ENCODE peak calls at places on chromosomes 3 and 15, in four cellular contexts. V is lung, Q is AG04450, F is tibial nerve. P is an unnamed sample.

GRCh38 chr3:129039271-129040038 is 21.1 kb upstream of the GP9 start:
- DNase-seq in V (no peak), Q (no peak), F (no peak), P (no peak)

GRCh38 chr15:41443275-41443674 is 26.4 kb downstream of the RTF1 start:
- DNase-seq in V (no peak), Q (no peak), F (no peak), P (no peak)

GRCh38 chr3:72152551-72153476 is 367.9 kb upstream of the PROK2 start:
- DNase-seq in V (peak; percentile 66), Q (peak; percentile 29), F (peak; percentile 65), P (no peak)

GRCh38 chr15:77276096-77276495 is 143.8 kb downstream of the PEAK1 start:
- DNase-seq in V (no peak), Q (no peak), F (no peak), P (no peak)

GRCh38 chr15:45611305-45611704 is 23.5 kb upstream of the SQOR start:
- DNase-seq in V (no peak), Q (no peak), F (no peak), P (no peak)

GRCh38 chr15:78946493-78946892 is 1.6 kb upstream of the CTSH start:
- DNase-seq in V (no peak), Q (no peak), F (no peak), P (no peak)

GRCh38 chr3:42725454-42725853 is 22.9 kb upstream of the HHATL start:
- DNase-seq in V (no peak), Q (no peak), F (no peak), P (no peak)

GRCh38 chr3:49132437-49133225 is at the start of gene LAMB2:
- DNase-seq in V (peak; percentile 73), Q (peak; percentile 38), F (peak; percentile 48), P (peak; percentile 58)

GRCh38 chr15:92638291-92638708 is 17.3 kb downstream of the FAM174B start:
- DNase-seq in V (no peak), Q (peak; percentile 59), F (no peak), P (no peak)

GRCh38 chr3:52240059-52240885 is 1.3 kb upstream of the TWF2 start:
- DNase-seq in V (peak; percentile 64), Q (peak; percentile 87), F (peak; percentile 54), P (peak; percentile 96)

GRCh38 chr3:74332165-74332564 is 282.3 kb downstream of the CNTN3 start:
- DNase-seq in V (no peak), Q (no peak), F (no peak), P (no peak)

GRCh38 chr3:184391266-184391665 is 11.4 kb downstream of the CHRD start:
- DNase-seq in V (no peak), Q (no peak), F (no peak), P (no peak)

GRCh38 chr3:46194868-46195553 is 13.1 kb downstream of the CCR1 start:
- DNase-seq in V (no peak), Q (no peak), F (no peak), P (no peak)

GRCh38 chr3:177772908-177773557 is 575.8 kb upstream of the TBL1XR1 start:
- DNase-seq in V (no peak), Q (no peak), F (no peak), P (no peak)

GRCh38 chr3:188401244-188401604 is 247.3 kb downstream of the LPP start:
- DNase-seq in V (no peak), Q (no peak), F (no peak), P (no peak)

GRCh38 chr15:89946681-89947313 is 34.0 kb upstream of the ARPIN start:
- DNase-seq in V (no peak), Q (no peak), F (no peak), P (no peak)

GRCh38 chr15:67024322-67024997 is 40.9 kb upstream of the SMAD3 start:
- DNase-seq in V (peak; percentile 79), Q (peak; percentile 92), F (peak; percentile 63), P (peak; percentile 94)

GRCh38 chr3:192885374-192885773 is 32.3 kb downstream of the MB21D2 start:
- DNase-seq in V (no peak), Q (no peak), F (no peak), P (no peak)

GRCh38 chr3:66712210-66712609 is 211.4 kb upstream of the LRIG1 start:
- DNase-seq in V (no peak), Q (no peak), F (no peak), P (no peak)

GRCh38 chr15:63683343-63683951 is 86.3 kb downstream of the FBXL22 start:
- DNase-seq in V (no peak), Q (no peak), F (no peak), P (no peak)

DNA sequence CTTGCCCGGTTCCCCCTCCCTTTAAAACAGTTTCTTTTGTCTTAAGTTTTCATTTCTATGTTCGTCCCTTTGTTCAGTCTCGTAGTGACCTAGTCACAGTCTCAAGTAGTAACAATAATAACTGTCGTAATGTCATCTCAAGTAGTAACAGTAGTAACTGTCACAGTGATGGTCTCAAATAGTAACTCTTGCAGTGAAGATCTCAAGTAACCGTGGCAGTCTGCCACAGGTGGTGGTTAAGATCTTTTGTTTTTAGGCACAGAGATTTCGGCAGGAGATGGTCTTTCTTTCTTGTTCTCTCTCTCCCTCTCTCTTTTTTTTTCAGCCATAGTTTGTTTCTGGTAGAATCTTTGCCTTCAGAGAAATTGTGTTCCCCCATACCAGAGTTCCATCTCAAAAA is 656.0 kb upstream of the SGO1 start:
- DNase-seq in V (no peak), Q (no peak), F (no peak), P (no peak)
- TF ChIP-seq CTCF in V (no peak), Q (no peak), F (no peak), P (no peak)

GRCh38 chr3:47571391-47572165 is 7.1 kb downstream of the CSPG5 start:
- DNase-seq in V (no peak), Q (no peak), F (no peak), P (no peak)

GRCh38 chr3:47567149-47567548 is 11.5 kb downstream of the CSPG5 start:
- DNase-seq in V (no peak), Q (no peak), F (no peak), P (no peak)

GRCh38 chr3:47566667-47567066 is 12.0 kb downstream of the CSPG5 start:
- DNase-seq in V (no peak), Q (no peak), F (no peak), P (no peak)

GRCh38 chr3:47565861-47566550 is 12.7 kb downstream of the CSPG5 start:
- DNase-seq in V (no peak), Q (no peak), F (no peak), P (no peak)

GRCh38 chr3:47568901-47569300 is 9.8 kb downstream of the CSPG5 start:
- DNase-seq in V (no peak), Q (no peak), F (no peak), P (no peak)
- H3K4me3 ChIP-seq in V (no peak overlapping the region), Q (no peak overlapping the region), F (no peak overlapping the region), P (no peak overlapping the region)

GRCh38 chr3:18425641-18426403 is 683 bp upstream of the SATB1 start:
- DNase-seq in V (peak; percentile 58), Q (no peak), F (no peak), P (no peak)

GRCh38 chr3:18426597-18426996 is 1.5 kb upstream of the SATB1 start:
- DNase-seq in V (no peak), Q (no peak), F (no peak), P (no peak)

GRCh38 chr3:18428036-18428435 is 2.9 kb upstream of the SATB1 start:
- DNase-seq in V (no peak), Q (no peak), F (no peak), P (no peak)

GRCh38 chr3:18432752-18433151 is 7.6 kb upstream of the SATB1 start:
- DNase-seq in V (no peak), Q (no peak), F (no peak), P (no peak)

DNA sequence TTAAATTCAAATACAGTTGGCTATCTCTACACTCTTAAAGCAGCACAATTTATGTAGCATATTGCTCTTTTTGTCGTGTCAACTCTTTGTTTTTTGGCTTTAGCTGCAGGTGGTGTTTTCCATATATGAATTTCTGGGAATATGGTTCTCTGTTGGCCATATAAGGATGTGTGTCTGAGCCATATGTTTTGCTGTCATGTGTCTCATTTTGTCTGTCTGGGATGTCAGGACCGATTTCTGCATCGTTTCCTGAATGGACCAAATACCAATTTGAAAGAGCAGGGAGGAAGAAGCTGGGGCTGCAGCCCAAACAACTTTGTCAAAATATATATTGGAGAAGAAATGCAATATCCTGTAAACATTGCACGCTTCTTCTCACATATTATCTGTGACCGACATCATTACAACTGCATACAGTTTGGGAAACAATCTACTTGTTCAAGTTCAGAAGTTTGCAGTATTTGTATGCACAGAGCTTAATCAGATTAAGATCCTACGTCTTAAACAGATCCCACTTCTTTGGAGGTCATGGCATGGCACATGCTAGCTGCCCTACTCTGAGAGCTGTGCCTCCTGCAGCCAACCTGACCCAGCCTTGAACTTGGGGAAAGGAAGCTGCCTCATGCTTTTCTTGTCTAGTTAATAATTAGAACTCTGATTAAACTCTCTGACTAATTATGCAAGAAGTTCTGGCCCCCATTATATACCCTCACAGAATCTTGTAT is 4.0 kb upstream of the SATB1 start:
- DNase-seq in V (no peak), Q (no peak), F (no peak), P (no peak)
- TF ChIP-seq CTCF in V (no peak), Q (no peak), F (no peak), P (no peak)

DNA sequence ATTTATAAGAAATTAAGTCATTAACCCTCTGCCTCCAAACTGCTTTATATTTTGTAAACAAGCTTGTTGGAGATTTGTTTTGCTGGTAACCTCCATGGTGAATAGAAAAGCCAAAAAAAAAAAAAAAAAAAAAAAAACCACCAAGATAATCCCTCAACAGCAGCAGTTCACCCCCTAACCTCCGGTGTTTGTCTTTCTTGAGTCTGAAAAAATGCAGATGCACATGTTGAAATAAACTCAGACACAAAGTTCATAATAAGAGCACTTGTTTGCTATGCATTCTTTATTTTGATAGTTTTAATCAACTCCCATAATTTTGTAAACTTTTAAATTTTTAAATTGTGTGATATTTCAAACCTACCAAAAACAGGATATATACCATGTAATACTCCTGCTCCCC is 1.8 kb upstream of the PLCH1 start:
- DNase-seq in V (no peak), Q (no peak), F (no peak), P (no peak)
- H3K4me3 ChIP-seq in V (no peak overlapping the region), Q (no peak overlapping the region), F (no peak overlapping the region), P (no peak overlapping the region)

GRCh38 chr3:67788396-67788795 is 134.0 kb upstream of the SUCLG2 start:
- DNase-seq in V (no peak), Q (no peak), F (no peak), P (no peak)

GRCh38 chr3:67791620-67792019 is 137.2 kb upstream of the SUCLG2 start:
- DNase-seq in V (no peak), Q (no peak), F (no peak), P (no peak)

DNA sequence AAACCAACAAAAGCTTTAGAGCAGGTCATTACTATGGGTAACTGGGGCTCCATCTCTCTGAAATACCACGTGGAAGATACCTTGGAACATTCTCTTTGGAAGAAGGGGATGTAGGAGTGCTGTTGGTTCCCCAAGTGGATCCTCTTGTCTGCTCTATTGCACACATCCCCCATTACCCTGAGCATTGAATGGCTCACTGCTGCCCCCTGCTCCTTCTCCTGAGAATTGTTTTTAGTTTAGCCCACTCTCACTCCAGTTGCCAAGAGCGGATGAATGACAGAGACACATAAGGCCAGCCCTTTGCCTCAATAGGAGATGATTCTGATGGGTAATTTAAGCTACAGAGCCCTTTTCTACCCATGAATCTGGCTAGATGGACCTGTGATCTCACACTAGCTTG is 135.6 kb upstream of the SUCLG2 start:
- DNase-seq in V (no peak), Q (peak; percentile 10), F (no peak), P (peak; percentile 10)
- TF ChIP-seq CTCF in V (peak; percentile 61), Q (peak; percentile 79), F (peak; percentile 24), P (peak; percentile 71)

DNA sequence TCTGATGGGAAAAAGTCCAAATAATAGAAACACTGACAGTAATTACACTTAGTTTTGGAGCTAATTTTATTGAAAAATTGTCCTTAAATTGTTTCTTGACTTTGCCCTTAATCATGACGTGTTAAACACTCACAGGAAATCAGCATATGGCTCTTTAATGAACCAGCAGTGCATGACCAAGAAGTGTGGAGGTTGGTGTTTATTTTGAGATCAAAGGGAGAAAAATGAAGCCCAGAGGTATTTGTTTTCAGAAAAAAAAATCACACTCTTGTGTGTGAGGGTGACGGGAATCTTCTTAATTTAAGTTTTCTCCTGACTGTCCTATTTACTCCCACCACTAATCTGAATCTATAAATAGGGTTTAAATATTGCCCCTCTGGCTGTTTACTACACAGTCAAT is 28.8 kb upstream of the SYNM start:
- DNase-seq in V (no peak), Q (no peak), F (no peak), P (no peak)
- H3K4me3 ChIP-seq in V (no peak overlapping the region), Q (no peak overlapping the region), F (no peak overlapping the region), P (no peak overlapping the region)